ENCODE peak calls at places on chromosomes 5 and 9, in seven cellular contexts. One of them, this sample, is unnamed.

GRCh38 chr9:130268521-130269131 is 3.1 kb downstream of the HMCN2 start:
- DNase-seq in PC-9: no peak
- DNase-seq in CD8-positive, alpha-beta T cell: no peak
- DNase-seq in tibial nerve: no peak
- DNase-seq in coronary artery: no peak
- DNase-seq in dorsolateral prefrontal cortex: no peak
- DNase-seq in DND-41: no peak
- DNase-seq in this sample: no peak

GRCh38 chr9:113350937-113351336 is 1.6 kb downstream of the BSPRY start:
- DNase-seq in DND-41: no peak
- DNase-seq in CD8-positive, alpha-beta T cell: no peak
- DNase-seq in PC-9: no peak
- DNase-seq in dorsolateral prefrontal cortex: no peak
- DNase-seq in tibial nerve: no peak
- DNase-seq in coronary artery: no peak
- DNase-seq in this sample: no peak

GRCh38 chr5:152883061-152883460 is 478.0 kb upstream of the NMUR2 start:
- DNase-seq in PC-9: no peak
- DNase-seq in dorsolateral prefrontal cortex: no peak
- DNase-seq in CD8-positive, alpha-beta T cell: no peak
- DNase-seq in coronary artery: no peak
- DNase-seq in DND-41: no peak
- DNase-seq in tibial nerve: no peak
- DNase-seq in this sample: no peak

GRCh38 chr5:54222336-54222735 is 88.0 kb downstream of the ARL15 start:
- DNase-seq in dorsolateral prefrontal cortex: no peak
- DNase-seq in tibial nerve: no peak
- DNase-seq in PC-9: no peak
- DNase-seq in coronary artery: no peak
- DNase-seq in CD8-positive, alpha-beta T cell: no peak
- DNase-seq in DND-41: no peak
- DNase-seq in this sample: no peak

GRCh38 chr5:126184474-126184873 is 238.7 kb upstream of the GRAMD2B start:
- DNase-seq in coronary artery: no peak
- DNase-seq in DND-41: no peak
- DNase-seq in CD8-positive, alpha-beta T cell: no peak
- DNase-seq in tibial nerve: no peak
- DNase-seq in PC-9: no peak
- DNase-seq in dorsolateral prefrontal cortex: no peak
- DNase-seq in this sample: no peak

GRCh38 chr5:141521244-141521781 is 32.4 kb downstream of the PCDHGC5 start:
- DNase-seq in coronary artery: no peak
- DNase-seq in tibial nerve: peak; percentile 69
- DNase-seq in PC-9: peak; percentile 96
- DNase-seq in dorsolateral prefrontal cortex: no peak
- DNase-seq in CD8-positive, alpha-beta T cell: no peak
- DNase-seq in DND-41: no peak
- DNase-seq in this sample: peak; percentile 79

GRCh38 chr9:10000669-10001068 is 612.1 kb downstream of the PTPRD start:
- DNase-seq in DND-41: no peak
- DNase-seq in PC-9: no peak
- DNase-seq in tibial nerve: no peak
- DNase-seq in dorsolateral prefrontal cortex: no peak
- DNase-seq in CD8-positive, alpha-beta T cell: no peak
- DNase-seq in coronary artery: no peak
- DNase-seq in this sample: no peak

GRCh38 chr9:136529516-136530471 is 16.1 kb downstream of the NOTCH1 start:
- DNase-seq in PC-9: no peak
- DNase-seq in DND-41: peak; percentile 75
- DNase-seq in CD8-positive, alpha-beta T cell: no peak
- DNase-seq in dorsolateral prefrontal cortex: no peak
- DNase-seq in tibial nerve: no peak
- DNase-seq in coronary artery: no peak
- DNase-seq in this sample: no peak

GRCh38 chr5:149816661-149817060 is 86.6 kb downstream of the PPARGC1B start:
- DNase-seq in CD8-positive, alpha-beta T cell: no peak
- DNase-seq in dorsolateral prefrontal cortex: no peak
- DNase-seq in PC-9: no peak
- DNase-seq in coronary artery: no peak
- DNase-seq in tibial nerve: no peak
- DNase-seq in DND-41: no peak
- DNase-seq in this sample: no peak

GRCh38 chr9:77384406-77384805 is 207.1 kb downstream of the VPS13A start:
- DNase-seq in coronary artery: no peak
- DNase-seq in CD8-positive, alpha-beta T cell: no peak
- DNase-seq in DND-41: no peak
- DNase-seq in dorsolateral prefrontal cortex: no peak
- DNase-seq in PC-9: no peak
- DNase-seq in tibial nerve: no peak
- DNase-seq in this sample: no peak

GRCh38 chr5:140553657-140554056 is 3.6 kb downstream of the SRA1 start:
- DNase-seq in PC-9: no peak
- DNase-seq in DND-41: no peak
- DNase-seq in coronary artery: no peak
- DNase-seq in tibial nerve: no peak
- DNase-seq in CD8-positive, alpha-beta T cell: no peak
- DNase-seq in dorsolateral prefrontal cortex: no peak
- DNase-seq in this sample: no peak

GRCh38 chr5:52692039-52692438 is 95.7 kb upstream of the ITGA1 start:
- DNase-seq in PC-9: no peak
- DNase-seq in dorsolateral prefrontal cortex: no peak
- DNase-seq in DND-41: no peak
- DNase-seq in tibial nerve: no peak
- DNase-seq in CD8-positive, alpha-beta T cell: no peak
- DNase-seq in coronary artery: no peak
- DNase-seq in this sample: no peak

GRCh38 chr5:157324237-157324636 is 58.3 kb downstream of the CYFIP2 start:
- DNase-seq in CD8-positive, alpha-beta T cell: no peak
- DNase-seq in tibial nerve: no peak
- DNase-seq in coronary artery: no peak
- DNase-seq in DND-41: peak; percentile 30
- DNase-seq in dorsolateral prefrontal cortex: no peak
- DNase-seq in PC-9: no peak
- DNase-seq in this sample: peak; percentile 18

GRCh38 chr5:35679351-35679750 is 61.7 kb downstream of the SPEF2 start:
- DNase-seq in dorsolateral prefrontal cortex: no peak
- DNase-seq in PC-9: no peak
- DNase-seq in coronary artery: no peak
- DNase-seq in DND-41: peak; percentile 37
- DNase-seq in CD8-positive, alpha-beta T cell: no peak
- DNase-seq in tibial nerve: no peak
- DNase-seq in this sample: no peak

GRCh38 chr9:5622019-5622418 is 6.9 kb upstream of the RIC1 start:
- DNase-seq in dorsolateral prefrontal cortex: no peak
- DNase-seq in PC-9: peak; percentile 70
- DNase-seq in tibial nerve: no peak
- DNase-seq in CD8-positive, alpha-beta T cell: no peak
- DNase-seq in DND-41: no peak
- DNase-seq in coronary artery: no peak
- DNase-seq in this sample: no peak

GRCh38 chr5:77616920-77617319 is 21.6 kb downstream of the OTP start:
- DNase-seq in coronary artery: no peak
- DNase-seq in PC-9: no peak
- DNase-seq in tibial nerve: no peak
- DNase-seq in CD8-positive, alpha-beta T cell: no peak
- DNase-seq in dorsolateral prefrontal cortex: no peak
- DNase-seq in DND-41: no peak
- DNase-seq in this sample: no peak

GRCh38 chr9:131187957-131188356 is 62.6 kb downstream of the NUP214 start:
- DNase-seq in PC-9: no peak
- DNase-seq in coronary artery: no peak
- DNase-seq in tibial nerve: no peak
- DNase-seq in dorsolateral prefrontal cortex: no peak
- DNase-seq in DND-41: no peak
- DNase-seq in CD8-positive, alpha-beta T cell: no peak
- DNase-seq in this sample: no peak

GRCh38 chr5:25858019-25858418 is 1180.4 kb downstream of the CDH9 start:
- DNase-seq in DND-41: no peak
- DNase-seq in CD8-positive, alpha-beta T cell: no peak
- DNase-seq in PC-9: no peak
- DNase-seq in coronary artery: no peak
- DNase-seq in dorsolateral prefrontal cortex: no peak
- DNase-seq in tibial nerve: no peak
- DNase-seq in this sample: no peak

GRCh38 chr5:165714594-165714993 is 2209.2 kb downstream of the MAT2B start:
- DNase-seq in tibial nerve: no peak
- DNase-seq in dorsolateral prefrontal cortex: no peak
- DNase-seq in PC-9: no peak
- DNase-seq in CD8-positive, alpha-beta T cell: no peak
- DNase-seq in DND-41: no peak
- DNase-seq in coronary artery: no peak
- DNase-seq in this sample: no peak

GRCh38 chr9:77864096-77864889 is 167.3 kb downstream of the GNAQ start:
- DNase-seq in PC-9: no peak
- DNase-seq in DND-41: no peak
- DNase-seq in coronary artery: no peak
- DNase-seq in CD8-positive, alpha-beta T cell: no peak
- DNase-seq in dorsolateral prefrontal cortex: no peak
- DNase-seq in tibial nerve: no peak
- DNase-seq in this sample: no peak

GRCh38 chr5:83551826-83552225 is 80.3 kb downstream of the VCAN start:
- DNase-seq in tibial nerve: no peak
- DNase-seq in PC-9: no peak
- DNase-seq in CD8-positive, alpha-beta T cell: no peak
- DNase-seq in coronary artery: no peak
- DNase-seq in dorsolateral prefrontal cortex: no peak
- DNase-seq in DND-41: no peak
- DNase-seq in this sample: no peak

GRCh38 chr9:17063535-17064135 is 71.2 kb upstream of the CNTLN start:
- DNase-seq in DND-41: peak; percentile 40
- DNase-seq in CD8-positive, alpha-beta T cell: no peak
- DNase-seq in coronary artery: no peak
- DNase-seq in PC-9: no peak
- DNase-seq in tibial nerve: peak; percentile 9
- DNase-seq in dorsolateral prefrontal cortex: no peak
- DNase-seq in this sample: peak; percentile 20

GRCh38 chr5:20572560-20572959 is 584.6 kb upstream of the CDH18 start:
- DNase-seq in coronary artery: no peak
- DNase-seq in DND-41: no peak
- DNase-seq in PC-9: peak; percentile 78
- DNase-seq in tibial nerve: no peak
- DNase-seq in CD8-positive, alpha-beta T cell: no peak
- DNase-seq in dorsolateral prefrontal cortex: no peak
- DNase-seq in this sample: no peak

GRCh38 chr5:37839441-37840035 is 303 bp downstream of the GDNF start:
- DNase-seq in dorsolateral prefrontal cortex: peak; percentile 66
- DNase-seq in CD8-positive, alpha-beta T cell: no peak
- DNase-seq in coronary artery: no peak
- DNase-seq in DND-41: no peak
- DNase-seq in tibial nerve: no peak
- DNase-seq in PC-9: no peak
- DNase-seq in this sample: peak; percentile 21

GRCh38 chr9:114272739-114273431 is 50.0 kb upstream of the ORM1 start:
- DNase-seq in dorsolateral prefrontal cortex: peak; percentile 19
- DNase-seq in CD8-positive, alpha-beta T cell: no peak
- DNase-seq in tibial nerve: no peak
- DNase-seq in coronary artery: no peak
- DNase-seq in DND-41: no peak
- DNase-seq in PC-9: no peak
- DNase-seq in this sample: no peak

GRCh38 chr5:31701642-31702041 is 62.7 kb downstream of the PDZD2 start:
- DNase-seq in DND-41: no peak
- DNase-seq in PC-9: peak; percentile 2
- DNase-seq in dorsolateral prefrontal cortex: no peak
- DNase-seq in CD8-positive, alpha-beta T cell: no peak
- DNase-seq in coronary artery: no peak
- DNase-seq in tibial nerve: no peak
- DNase-seq in this sample: no peak

GRCh38 chr5:3311443-3311842 is 284.2 kb upstream of the IRX1 start:
- DNase-seq in PC-9: no peak
- DNase-seq in coronary artery: no peak
- DNase-seq in tibial nerve: no peak
- DNase-seq in CD8-positive, alpha-beta T cell: no peak
- DNase-seq in dorsolateral prefrontal cortex: no peak
- DNase-seq in DND-41: no peak
- DNase-seq in this sample: peak; percentile 4

GRCh38 chr9:88746029-88746743 is 211.2 kb downstream of the NXNL2 start:
- DNase-seq in CD8-positive, alpha-beta T cell: no peak
- DNase-seq in tibial nerve: no peak
- DNase-seq in coronary artery: peak; percentile 75
- DNase-seq in DND-41: no peak
- DNase-seq in PC-9: no peak
- DNase-seq in dorsolateral prefrontal cortex: no peak
- DNase-seq in this sample: no peak
- TF ChIP-seq CTCF in CD8-positive, alpha-beta T cell: no peak
- TF ChIP-seq CTCF in tibial nerve: no peak
- TF ChIP-seq CTCF in coronary artery: no peak
- TF ChIP-seq CTCF in DND-41: no peak
- TF ChIP-seq CTCF in PC-9: no peak
- TF ChIP-seq CTCF in dorsolateral prefrontal cortex: no peak
- TF ChIP-seq CTCF in this sample: no peak

GRCh38 chr9:91758491-91758981 is 191.5 kb downstream of the ROR2 start:
- DNase-seq in CD8-positive, alpha-beta T cell: no peak
- DNase-seq in coronary artery: no peak
- DNase-seq in dorsolateral prefrontal cortex: no peak
- DNase-seq in DND-41: peak; percentile 48
- DNase-seq in tibial nerve: no peak
- DNase-seq in PC-9: no peak
- DNase-seq in this sample: peak; percentile 42
- TF ChIP-seq CTCF in CD8-positive, alpha-beta T cell: no peak
- TF ChIP-seq CTCF in coronary artery: no peak
- TF ChIP-seq CTCF in dorsolateral prefrontal cortex: no peak
- TF ChIP-seq CTCF in DND-41: peak; percentile 71
- TF ChIP-seq CTCF in tibial nerve: no peak
- TF ChIP-seq CTCF in PC-9: peak; percentile 76
- TF ChIP-seq CTCF in this sample: peak; percentile 57

DNA sequence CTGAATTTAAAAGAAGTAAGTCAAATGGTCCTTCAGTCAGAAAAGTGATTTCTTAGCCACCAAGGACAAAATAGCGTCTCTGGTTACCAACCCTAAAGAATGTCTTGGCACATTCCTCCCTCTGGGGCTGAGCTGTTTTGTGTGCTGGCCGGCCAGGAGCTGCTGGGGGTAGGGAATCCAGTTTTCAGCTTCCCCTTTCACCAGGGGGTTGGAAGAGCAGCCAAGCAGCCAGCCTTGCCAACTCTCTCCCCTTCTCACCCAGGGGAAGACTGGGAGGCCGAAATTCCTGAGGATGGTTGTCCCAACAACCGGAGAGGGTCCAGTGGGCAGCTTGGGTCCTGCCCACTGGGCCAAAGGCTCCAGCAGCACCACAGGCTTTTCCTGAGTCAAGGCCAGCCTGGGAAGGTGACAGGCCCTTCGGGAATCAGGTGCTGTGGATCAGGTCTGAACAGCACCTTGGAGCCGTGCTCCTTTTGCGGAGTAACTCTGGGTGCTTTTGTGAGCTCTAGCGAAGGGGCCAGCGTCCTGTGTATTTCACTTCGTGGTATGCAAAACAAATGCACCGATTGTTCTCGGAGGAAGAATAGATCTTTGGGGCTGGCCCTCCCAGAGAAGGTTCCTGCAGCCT is 4.2 kb downstream of the WWC1 start:
- DNase-seq in tibial nerve: no peak
- DNase-seq in dorsolateral prefrontal cortex: peak; percentile 45
- DNase-seq in CD8-positive, alpha-beta T cell: no peak
- DNase-seq in PC-9: peak; percentile 75
- DNase-seq in DND-41: no peak
- DNase-seq in coronary artery: no peak
- DNase-seq in this sample: peak; percentile 82
- TF ChIP-seq CTCF in tibial nerve: no peak
- TF ChIP-seq CTCF in dorsolateral prefrontal cortex: no peak
- TF ChIP-seq CTCF in CD8-positive, alpha-beta T cell: no peak
- TF ChIP-seq CTCF in PC-9: peak; percentile 78
- TF ChIP-seq CTCF in DND-41: no peak
- TF ChIP-seq CTCF in coronary artery: no peak
- TF ChIP-seq CTCF in this sample: peak; percentile 60

GRCh38 chr5:59972043-59972442 is 78.5 kb upstream of the PDE4D start:
- DNase-seq in coronary artery: no peak
- DNase-seq in PC-9: no peak
- DNase-seq in DND-41: no peak
- DNase-seq in dorsolateral prefrontal cortex: no peak
- DNase-seq in tibial nerve: no peak
- DNase-seq in CD8-positive, alpha-beta T cell: no peak
- DNase-seq in this sample: no peak
- TF ChIP-seq CTCF in coronary artery: no peak
- TF ChIP-seq CTCF in PC-9: no peak
- TF ChIP-seq CTCF in DND-41: no peak
- TF ChIP-seq CTCF in dorsolateral prefrontal cortex: no peak
- TF ChIP-seq CTCF in tibial nerve: no peak
- TF ChIP-seq CTCF in CD8-positive, alpha-beta T cell: no peak
- TF ChIP-seq CTCF in this sample: no peak

This sample was measured in Calu3.